ENCODE peak calls at places on chromosomes 13 and 19, in ten cellular contexts. K is ovary, P is HCT116, S is esophagus squamous epithelium, Q is H1, Z is heart left ventricle, F is A549, T is suprapubic skin, I is IMR-90, J is right lobe of liver. V is an unnamed sample. For H3K4me1, the result is how much of the 10 kb centered on the place peaks cover.

GRCh38 chr13:113005997-113006396 is 37.0 kb downstream of the MCF2L start:
- DNase-seq in T (no peak), Z (no peak), F (no peak), Q (no peak), S (no peak), J (no peak), K (no peak), I (no peak), P (no peak), V (no peak)

GRCh38 chr13:98892821-98893220 is 85.0 kb downstream of the DOCK9 start:
- DNase-seq in Q (no peak), P (no peak), S (no peak), T (no peak), Z (no peak), K (no peak), I (no peak), J (no peak), F (no peak), V (no peak)

GRCh38 chr13:37526710-37527446 is 71.7 kb downstream of the POSTN start:
- DNase-seq in T (no peak), J (no peak), S (no peak), I (no peak), Z (peak), K (no peak), F (no peak), Q (no peak), P (no peak), V (no peak)

GRCh38 chr19:30225615-30226463 is 146.3 kb upstream of the ZNF536 start:
- DNase-seq in J (no peak), Z (no peak), F (no peak), Q (no peak), K (no peak), S (no peak), T (no peak), P (no peak), I (no peak), V (no peak)

GRCh38 chr19:41321600-41322270 is 11.8 kb downstream of the CCDC97 start:
- DNase-seq in P (no peak), K (peak), Z (peak), J (no peak), I (peak), Q (peak), S (no peak), F (peak), T (no peak), V (peak)

GRCh38 chr13:26604784-26605183 is 47.3 kb downstream of the WASF3 start:
- DNase-seq in F (no peak), Q (no peak), Z (no peak), P (no peak), T (peak), J (no peak), K (peak), I (no peak), S (no peak), V (peak)

GRCh38 chr19:13014921-13015280 is 19.6 kb downstream of the NFIX start:
- DNase-seq in S (no peak), T (no peak), I (no peak), P (no peak), F (no peak), Q (no peak), J (no peak), Z (no peak), K (no peak), V (no peak)

GRCh38 chr19:3737487-3738205 is 23.8 kb downstream of the APBA3 start:
- DNase-seq in I (no peak), Q (no peak), K (no peak), F (no peak), S (no peak), Z (no peak), P (no peak), J (no peak), T (no peak), V (no peak)

GRCh38 chr13:41107584-41108014 is 25.0 kb downstream of the KBTBD6 start:
- DNase-seq in P (no peak), F (no peak), I (no peak), Z (no peak), K (no peak), S (no peak), J (no peak), Q (peak), T (no peak), V (no peak)

GRCh38 chr13:106762711-106763110 is 194.8 kb upstream of the ARGLU1 start:
- DNase-seq in K (no peak), P (no peak), Q (no peak), S (no peak), Z (no peak), I (no peak), T (no peak), J (no peak), F (no peak), V (no peak)

GRCh38 chr13:103803349-103803748 is 737.1 kb upstream of the SLC10A2 start:
- DNase-seq in J (no peak), Q (no peak), S (no peak), T (no peak), Z (no peak), I (no peak), F (no peak), K (no peak), P (no peak), V (no peak)

GRCh38 chr13:21043898-21044297 is 17.5 kb downstream of the LATS2 start:
- DNase-seq in Q (no peak), T (no peak), K (no peak), Z (no peak), I (peak), J (no peak), S (no peak), F (no peak), P (no peak), V (peak)

GRCh38 chr13:113651511-113652403 is 6.2 kb downstream of the ATP4B start:
- DNase-seq in Q (no peak), T (peak), I (no peak), P (no peak), S (no peak), K (no peak), F (no peak), Z (peak), J (peak), V (no peak)

GRCh38 chr19:13117772-13118423 is at the start of gene NACC1:
- DNase-seq in K (peak), P (peak), F (peak), Q (peak), I (peak), Z (peak), T (peak), J (peak), S (no peak), V (peak)

GRCh38 chr19:41882568-41883462 is at the start of gene ARHGEF1:
- DNase-seq in Q (peak), P (no peak), S (no peak), Z (peak), T (no peak), K (peak), I (no peak), F (no peak), J (peak), V (peak)

GRCh38 chr13:82898625-82899024 is 983.6 kb downstream of the SLITRK1 start:
- DNase-seq in T (no peak), Q (no peak), K (no peak), S (no peak), I (no peak), F (peak), Z (no peak), J (no peak), P (no peak), V (no peak)

GRCh38 chr19:2976609-2977000 is 759 bp upstream of the TLE6 start:
- DNase-seq in K (no peak), P (no peak), S (no peak), T (no peak), J (no peak), Q (no peak), Z (no peak), F (no peak), I (no peak), V (no peak)

DNA sequence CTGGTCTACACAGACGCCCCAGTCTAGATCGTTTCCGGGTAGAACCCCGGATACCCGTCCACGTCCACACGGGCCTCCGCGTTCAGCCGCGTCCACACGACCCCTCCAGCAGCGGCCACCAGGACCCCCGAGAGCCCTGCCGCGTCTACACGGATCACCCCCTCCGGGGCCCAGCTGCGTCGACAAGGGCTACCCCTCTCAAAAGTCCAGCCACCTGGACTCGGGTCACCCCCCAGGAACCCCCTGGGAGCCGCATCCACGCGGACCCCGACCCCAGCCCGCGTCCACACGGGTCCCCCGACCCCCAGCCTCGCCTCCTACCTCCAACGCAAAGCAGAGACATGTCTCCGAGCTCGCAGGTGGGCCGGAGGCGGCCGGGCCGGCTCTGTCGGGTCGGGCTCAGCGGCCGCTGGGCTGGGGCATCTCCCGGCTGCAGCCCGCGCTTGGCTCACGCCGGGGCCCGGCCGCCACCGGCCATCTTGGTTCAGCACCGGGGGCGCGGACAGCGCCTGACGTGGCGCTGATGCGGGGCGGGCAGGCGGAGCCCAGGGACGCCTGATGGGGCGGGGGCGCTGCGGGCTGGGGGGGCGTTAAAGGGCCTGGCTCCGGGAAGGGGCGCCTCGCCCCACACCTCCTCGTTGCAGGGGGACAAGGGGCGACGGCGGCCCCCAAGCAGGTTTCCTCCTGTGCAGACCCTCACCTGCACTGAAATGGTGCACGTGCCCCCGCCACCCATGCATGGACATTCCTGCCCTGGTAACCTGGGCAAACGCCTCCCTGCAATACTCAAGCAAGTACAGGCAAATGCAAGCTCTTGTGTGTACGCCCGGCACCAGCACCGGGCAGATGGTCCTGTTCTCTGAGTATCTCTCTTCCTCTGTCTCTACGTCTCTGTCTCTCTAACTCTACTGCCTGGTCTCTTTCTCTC is at the start of gene UNC13A:
- DNase-seq in S (no peak), K (peak), J (no peak), F (peak), Q (peak), T (no peak), I (peak), P (no peak), Z (peak), V (peak)
- H3K27ac ChIP-seq in S (no peak), K (no peak), J (no peak), F (peak), Q (no peak), T (no peak), I (no peak), P (peak), Z (no peak), V (peak)

GRCh38 chr19:10084803-10085202 is 1.3 kb upstream of the SHFL start:
- DNase-seq in T (no peak), J (no peak), F (no peak), Q (no peak), P (no peak), I (no peak), S (no peak), Z (no peak), K (no peak), V (no peak)

GRCh38 chr19:10085641-10086031 is 481 bp upstream of the SHFL start:
- DNase-seq in K (no peak), S (no peak), Q (no peak), Z (no peak), P (no peak), J (no peak), F (no peak), I (no peak), T (no peak), V (peak)

GRCh38 chr19:10087296-10088061 is 1.4 kb downstream of the SHFL start:
- DNase-seq in F (no peak), P (no peak), Q (no peak), J (no peak), I (no peak), T (no peak), S (no peak), Z (no peak), K (no peak), V (no peak)

GRCh38 chr19:10086904-10087256 is 763 bp downstream of the SHFL start:
- DNase-seq in S (no peak), F (no peak), K (peak), P (no peak), I (no peak), Z (no peak), J (no peak), Q (no peak), T (no peak), V (no peak)

GRCh38 chr19:10086032-10086903 is at the start of gene SHFL:
- DNase-seq in P (no peak), Z (peak), K (peak), Q (peak), F (no peak), S (no peak), I (peak), T (no peak), J (peak), V (peak)
- TF ChIP-seq POLR2A in P (no peak), Z (no peak), K (no peak), Q (no peak), F (no peak), S (no peak), I (peak), T (no peak), J (peak), V (peak)

DNA sequence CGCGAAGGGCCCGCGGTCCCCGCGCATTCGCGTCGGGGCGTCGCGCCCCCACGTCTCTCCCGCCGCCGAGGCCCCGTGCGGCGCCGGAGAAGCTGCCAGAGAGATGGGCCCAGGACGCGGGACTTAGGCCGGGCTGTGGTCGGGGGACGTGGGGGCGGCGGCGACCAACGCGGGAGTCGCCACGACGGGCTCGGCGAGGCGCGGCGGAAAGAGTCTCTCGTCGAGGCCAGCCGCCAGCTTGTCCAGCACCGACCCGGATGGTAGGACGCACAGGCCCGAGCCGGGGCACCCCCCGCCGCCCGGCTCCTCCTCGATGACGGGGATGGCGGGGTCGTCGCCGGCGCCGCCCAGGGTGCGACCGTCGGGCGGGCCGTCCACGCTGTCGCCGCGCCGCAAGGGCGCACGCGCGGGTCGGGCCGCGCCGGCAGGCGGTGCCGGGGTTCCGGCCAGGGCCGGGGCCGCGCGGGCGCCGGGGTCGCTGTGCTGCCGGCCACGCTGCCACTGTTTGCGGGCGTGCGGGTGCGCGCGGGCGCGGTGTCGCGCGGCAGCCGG is 8.7 kb downstream of the CBARP start:
- DNase-seq in F (no peak), Z (no peak), Q (no peak), S (no peak), J (no peak), T (no peak), I (no peak), P (no peak), K (no peak), V (no peak)
- H3K4me1 ChIP-seq in F (under half), Z (under half), Q (under half), S (under half), J (under half), T (under half), I (under half), P (under half), K (under half), V (under half)

GRCh38 chr19:8355631-8356402 is 8.1 kb upstream of the ANGPTL4 start:
- DNase-seq in P (peak), K (no peak), I (peak), Z (no peak), S (no peak), F (peak), T (no peak), Q (no peak), J (no peak), V (peak)
- H3K27ac ChIP-seq in P (peak), K (no peak), I (no peak), Z (peak), S (peak), F (peak), T (no peak), Q (no peak), J (peak), V (peak)

DNA sequence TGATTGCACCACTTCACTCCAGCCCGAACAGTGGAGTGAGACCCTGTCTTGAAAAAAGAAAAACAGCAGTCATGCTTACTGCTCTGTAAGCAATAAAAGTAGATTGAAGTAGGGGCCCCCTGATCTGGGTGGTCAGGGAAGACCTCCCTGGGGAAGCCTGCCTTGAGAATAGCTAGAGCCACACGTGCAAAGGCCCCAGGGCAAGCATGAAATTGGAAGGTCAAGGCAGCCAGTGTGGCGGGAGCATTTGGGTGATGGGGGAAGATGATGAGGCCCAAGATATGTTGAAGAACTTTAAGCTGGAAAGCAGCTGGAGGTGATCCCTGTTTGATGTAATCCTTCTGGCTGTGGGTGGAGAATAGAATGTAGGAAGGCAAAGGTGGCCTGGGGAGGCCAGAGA is 104.4 kb downstream of the SIPA1L3 start:
- DNase-seq in Q (no peak), J (no peak), S (no peak), I (no peak), P (no peak), Z (no peak), T (no peak), K (no peak), F (no peak), V (no peak)
- TF ChIP-seq POLR2A in Q (no peak), J (no peak), S (no peak), I (no peak), P (no peak), Z (no peak), T (no peak), K (no peak), F (no peak), V (no peak)

DNA sequence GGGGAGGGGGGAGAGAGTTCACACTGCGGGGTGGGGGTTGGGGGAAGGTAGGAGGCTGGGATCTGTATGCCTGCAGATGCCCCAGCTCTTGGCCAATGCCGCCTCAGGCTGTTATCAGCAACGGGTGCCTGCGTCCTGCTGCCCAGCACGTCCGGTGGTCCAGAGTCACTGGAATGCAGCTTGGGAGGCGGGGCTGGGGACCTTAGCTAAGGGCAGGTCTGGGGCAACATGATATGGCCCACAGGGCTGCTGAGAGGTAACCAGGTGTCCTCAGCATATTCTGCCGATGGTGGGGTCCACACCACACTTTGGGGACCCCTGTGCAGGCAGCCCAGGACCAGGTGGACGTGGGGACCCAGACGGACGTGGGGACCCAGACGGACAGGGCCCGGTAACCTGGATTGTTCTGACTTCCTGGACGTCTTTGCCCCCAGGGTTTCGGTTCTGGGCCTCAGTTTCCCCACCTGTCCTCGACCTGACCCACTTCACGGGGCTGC is 668 bp upstream of the ARHGAP45 start:
- DNase-seq in F (no peak), K (no peak), P (no peak), Q (peak), S (no peak), I (no peak), T (no peak), J (peak), Z (no peak), V (no peak)
- H3K4me1 ChIP-seq in F (under half), K (under half), P (under half), Q (under half), S (under half), I (under half), T (half or more), J (under half), Z (under half), V (under half)

GRCh38 chr13:109789262-109789661 is 2.9 kb upstream of the IRS2 start:
- DNase-seq in T (no peak), J (peak), I (no peak), P (no peak), F (no peak), K (no peak), Z (no peak), Q (no peak), S (no peak), V (peak)
- H3K27ac ChIP-seq in T (no peak), J (peak), I (no peak), P (no peak), F (no peak), K (no peak), Z (peak), Q (no peak), S (no peak), V (peak)